ENCODE peak calls at places on chromosomes 7 and 10, in five cellular contexts. One of them, this sample, is unnamed.

GRCh38 chr7:114415054-114415997 is 711 bp downstream of the FOXP2 start:
- DNase-seq in MCF 10A: no peak
- DNase-seq in HFFc6: no peak
- DNase-seq in Peyer's patch: no peak
- DNase-seq in transverse colon: no peak
- DNase-seq in this sample: no peak

GRCh38 chr10:132703305-132704007 is 82.5 kb downstream of the NKX6-2 start:
- DNase-seq in transverse colon: no peak
- DNase-seq in Peyer's patch: no peak
- DNase-seq in HFFc6: no peak
- DNase-seq in MCF 10A: no peak
- DNase-seq in this sample: no peak

GRCh38 chr7:99923200-99923599 is 3.9 kb upstream of the TRIM4 start:
- DNase-seq in MCF 10A: no peak
- DNase-seq in transverse colon: no peak
- DNase-seq in Peyer's patch: no peak
- DNase-seq in HFFc6: no peak
- DNase-seq in this sample: no peak

GRCh38 chr7:84302949-84303348 is 108.4 kb upstream of the SEMA3A start:
- DNase-seq in transverse colon: no peak
- DNase-seq in Peyer's patch: no peak
- DNase-seq in MCF 10A: peak; percentile 51
- DNase-seq in HFFc6: no peak
- DNase-seq in this sample: no peak

GRCh38 chr7:149680316-149681025 is 92.9 kb downstream of the ZNF467 start:
- DNase-seq in MCF 10A: no peak
- DNase-seq in HFFc6: peak; percentile 46
- DNase-seq in Peyer's patch: no peak
- DNase-seq in transverse colon: no peak
- DNase-seq in this sample: no peak

GRCh38 chr7:76201732-76202665 is at the start of gene SRRM3:
- DNase-seq in Peyer's patch: peak; percentile 29
- DNase-seq in transverse colon: peak; percentile 74
- DNase-seq in MCF 10A: peak; percentile 60
- DNase-seq in HFFc6: peak; percentile 61
- DNase-seq in this sample: peak; percentile 89

GRCh38 chr7:101538596-101539459 is 90.3 kb downstream of the MYL10 start:
- DNase-seq in Peyer's patch: peak; percentile 37
- DNase-seq in HFFc6: peak; percentile 28
- DNase-seq in MCF 10A: peak; percentile 61
- DNase-seq in transverse colon: peak; percentile 62
- DNase-seq in this sample: peak; percentile 61

GRCh38 chr7:7185382-7185989 is 3.1 kb downstream of the C1GALT1 start:
- DNase-seq in HFFc6: no peak
- DNase-seq in Peyer's patch: no peak
- DNase-seq in MCF 10A: no peak
- DNase-seq in transverse colon: no peak
- DNase-seq in this sample: no peak

GRCh38 chr7:24898691-24899090 is 81.3 kb downstream of the OSBPL3 start:
- DNase-seq in HFFc6: peak; percentile 53
- DNase-seq in Peyer's patch: no peak
- DNase-seq in MCF 10A: no peak
- DNase-seq in transverse colon: no peak
- DNase-seq in this sample: no peak

GRCh38 chr10:60910543-60910942 is 33.4 kb downstream of the RHOBTB1 start:
- DNase-seq in HFFc6: no peak
- DNase-seq in Peyer's patch: no peak
- DNase-seq in transverse colon: no peak
- DNase-seq in MCF 10A: no peak
- DNase-seq in this sample: no peak

GRCh38 chr10:103736763-103737162 is 118.6 kb downstream of the SH3PXD2A start:
- DNase-seq in MCF 10A: peak; percentile 72
- DNase-seq in transverse colon: no peak
- DNase-seq in Peyer's patch: no peak
- DNase-seq in HFFc6: peak; percentile 13
- DNase-seq in this sample: no peak
- TF ChIP-seq CTCF in MCF 10A: no peak
- TF ChIP-seq CTCF in transverse colon: no peak
- TF ChIP-seq CTCF in Peyer's patch: no peak
- TF ChIP-seq CTCF in HFFc6: no peak
- TF ChIP-seq CTCF in this sample: no peak

GRCh38 chr7:43535810-43536585 is 46.9 kb upstream of the STK17A start:
- DNase-seq in MCF 10A: peak; percentile 82
- DNase-seq in HFFc6: peak; percentile 83
- DNase-seq in Peyer's patch: no peak
- DNase-seq in transverse colon: no peak
- DNase-seq in this sample: no peak

GRCh38 chr7:43536773-43537172 is 46.1 kb upstream of the STK17A start:
- DNase-seq in MCF 10A: no peak
- DNase-seq in transverse colon: no peak
- DNase-seq in Peyer's patch: no peak
- DNase-seq in HFFc6: no peak
- DNase-seq in this sample: no peak

GRCh38 chr7:43540463-43540862 is 42.4 kb upstream of the STK17A start:
- DNase-seq in HFFc6: no peak
- DNase-seq in Peyer's patch: no peak
- DNase-seq in transverse colon: no peak
- DNase-seq in MCF 10A: no peak
- DNase-seq in this sample: no peak

GRCh38 chr7:43538404-43538771 is 44.5 kb upstream of the STK17A start:
- DNase-seq in transverse colon: no peak
- DNase-seq in HFFc6: no peak
- DNase-seq in Peyer's patch: no peak
- DNase-seq in MCF 10A: no peak
- DNase-seq in this sample: no peak

DNA sequence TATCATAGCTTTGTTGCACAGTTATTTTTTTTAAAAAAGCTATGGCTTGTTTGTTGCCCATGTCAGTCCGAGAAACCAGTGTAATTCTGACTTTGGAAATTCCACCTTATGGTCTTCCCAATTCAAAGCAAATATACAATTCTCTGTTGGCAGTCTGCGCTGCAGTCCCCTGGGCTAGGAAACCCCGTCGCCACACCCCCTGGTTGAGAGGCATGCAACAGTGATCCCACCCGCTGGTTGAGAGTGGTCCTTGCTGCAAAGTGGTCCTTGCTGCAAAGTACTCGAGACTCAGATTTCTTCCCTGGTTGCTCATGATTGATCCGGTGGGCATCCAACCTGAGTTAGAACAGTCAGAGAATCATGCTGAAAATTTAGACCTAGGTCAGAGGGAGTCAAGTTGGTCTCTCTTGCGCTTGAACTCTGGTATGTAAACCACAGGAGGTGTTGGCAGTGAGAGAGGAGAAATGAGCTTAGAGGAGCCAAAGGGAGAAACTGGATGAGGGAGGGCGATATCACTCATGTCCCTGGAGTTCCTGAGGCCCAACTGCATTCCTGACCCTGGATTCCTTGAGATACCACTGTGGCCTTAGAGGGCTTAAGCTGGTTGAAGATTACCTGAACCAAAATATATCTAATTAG is 45.0 kb upstream of the STK17A start:
- DNase-seq in HFFc6: no peak
- DNase-seq in Peyer's patch: no peak
- DNase-seq in MCF 10A: no peak
- DNase-seq in transverse colon: no peak
- DNase-seq in this sample: no peak
- TF ChIP-seq CTCF in HFFc6: no peak
- TF ChIP-seq CTCF in Peyer's patch: no peak
- TF ChIP-seq CTCF in MCF 10A: no peak
- TF ChIP-seq CTCF in transverse colon: no peak
- TF ChIP-seq CTCF in this sample: no peak

DNA sequence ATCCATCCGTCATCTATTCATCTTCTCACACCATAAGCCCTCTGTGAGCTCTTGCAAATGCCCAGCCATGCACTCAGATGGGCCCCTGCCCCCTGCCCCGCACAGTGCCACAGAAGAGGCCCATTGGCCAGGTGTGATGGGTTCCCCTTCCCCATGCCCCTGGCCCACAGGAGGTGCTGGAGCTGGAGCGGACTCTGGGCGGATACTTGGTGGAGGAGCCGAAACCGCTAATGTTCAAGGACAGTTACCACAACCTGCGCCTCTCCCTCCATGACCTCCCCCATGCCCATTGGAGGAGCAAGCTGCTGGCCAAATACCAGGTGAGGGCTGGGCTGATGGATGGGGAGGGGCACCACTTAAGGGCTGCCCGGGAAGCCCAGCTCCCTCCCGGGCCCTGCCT is 23.4 kb upstream of the SLC29A3 start:
- DNase-seq in HFFc6: no peak
- DNase-seq in transverse colon: no peak
- DNase-seq in MCF 10A: no peak
- DNase-seq in Peyer's patch: no peak
- DNase-seq in this sample: no peak
- TF ChIP-seq CTCF in HFFc6: no peak
- TF ChIP-seq CTCF in transverse colon: no peak
- TF ChIP-seq CTCF in MCF 10A: no peak
- TF ChIP-seq CTCF in Peyer's patch: no peak
- TF ChIP-seq CTCF in this sample: no peak

DNA sequence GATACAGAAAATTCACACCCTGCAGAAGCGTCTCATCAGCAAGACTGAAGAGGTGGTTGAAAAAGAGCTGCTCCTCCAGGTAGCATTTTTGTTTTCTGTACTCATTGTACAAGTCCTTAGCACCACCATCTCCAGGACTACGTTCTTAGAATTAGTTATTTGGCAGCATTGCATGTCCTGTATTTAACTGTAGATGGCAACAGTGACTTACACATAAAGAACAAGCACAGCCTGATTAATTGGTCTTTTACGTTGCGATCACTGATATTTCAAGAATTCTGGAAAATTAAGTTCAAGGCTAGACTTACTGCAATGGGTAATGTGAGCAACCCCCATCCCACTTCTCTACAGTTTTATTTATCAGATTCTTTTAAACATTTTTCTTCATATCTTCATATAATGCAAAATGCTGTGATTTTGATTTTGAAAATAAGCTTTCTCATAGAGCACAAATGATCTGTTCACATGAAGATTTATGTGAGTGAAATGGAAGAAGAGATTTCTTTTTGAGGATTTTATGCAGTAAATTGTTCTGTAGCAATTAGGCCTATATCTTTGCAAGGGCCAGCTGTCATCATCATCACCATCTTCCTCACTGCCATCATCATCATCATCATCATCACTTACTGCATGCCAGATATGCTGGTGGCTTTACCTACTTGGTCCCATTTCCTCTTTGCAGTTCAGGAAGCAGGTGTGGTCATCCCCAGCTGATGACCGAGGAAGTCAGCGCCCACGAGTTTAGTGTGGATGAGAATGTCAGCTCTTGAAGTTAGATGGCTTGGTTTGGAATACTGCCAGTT is 53.3 kb downstream of the CFAP58 start:
- DNase-seq in HFFc6: peak; percentile 69
- DNase-seq in transverse colon: no peak
- DNase-seq in Peyer's patch: no peak
- DNase-seq in MCF 10A: peak; percentile 55
- DNase-seq in this sample: no peak
- TF ChIP-seq CTCF in HFFc6: peak; percentile 79
- TF ChIP-seq CTCF in transverse colon: no peak
- TF ChIP-seq CTCF in Peyer's patch: peak; percentile 29
- TF ChIP-seq CTCF in MCF 10A: peak; percentile 64
- TF ChIP-seq CTCF in this sample: no peak

DNA sequence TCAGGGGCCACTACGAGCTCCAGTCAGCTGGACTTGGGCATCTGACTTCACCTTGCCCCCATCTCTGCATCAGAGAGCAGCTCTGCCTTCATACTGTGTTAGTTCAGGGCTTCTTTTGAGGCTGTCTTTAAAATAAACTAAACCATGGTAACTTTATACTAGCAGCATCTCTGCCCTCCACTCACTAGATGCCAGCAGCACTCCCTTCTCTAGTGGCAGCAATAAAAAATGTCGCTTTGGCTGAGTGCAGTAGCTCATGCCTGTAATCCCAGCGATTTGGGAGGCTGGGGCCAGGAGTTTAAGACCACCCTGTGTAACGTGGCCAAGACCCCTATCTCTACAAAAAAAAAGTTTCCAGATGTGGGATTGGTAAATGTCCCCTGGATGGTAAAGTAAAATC is 584.4 kb downstream of the INHBA start:
- DNase-seq in Peyer's patch: no peak
- DNase-seq in HFFc6: no peak
- DNase-seq in MCF 10A: no peak
- DNase-seq in transverse colon: no peak
- DNase-seq in this sample: no peak
- TF ChIP-seq CTCF in Peyer's patch: no peak
- TF ChIP-seq CTCF in HFFc6: no peak
- TF ChIP-seq CTCF in MCF 10A: no peak
- TF ChIP-seq CTCF in transverse colon: no peak
- TF ChIP-seq CTCF in this sample: no peak

GRCh38 chr7:73596191-73597065 is 18.0 kb upstream of the TBL2 start:
- DNase-seq in transverse colon: no peak
- DNase-seq in MCF 10A: no peak
- DNase-seq in HFFc6: no peak
- DNase-seq in Peyer's patch: no peak
- DNase-seq in this sample: no peak
- TF ChIP-seq CTCF in transverse colon: no peak
- TF ChIP-seq CTCF in MCF 10A: no peak
- TF ChIP-seq CTCF in HFFc6: no peak
- TF ChIP-seq CTCF in Peyer's patch: no peak
- TF ChIP-seq CTCF in this sample: no peak

GRCh38 chr10:12679636-12680035 is 321.9 kb downstream of the CCDC3 start:
- DNase-seq in transverse colon: no peak
- DNase-seq in MCF 10A: no peak
- DNase-seq in HFFc6: no peak
- DNase-seq in Peyer's patch: no peak
- DNase-seq in this sample: no peak

GRCh38 chr10:12670004-12670403 is 320.7 kb downstream of the CAMK1D start:
- DNase-seq in MCF 10A: no peak
- DNase-seq in transverse colon: no peak
- DNase-seq in Peyer's patch: no peak
- DNase-seq in HFFc6: no peak
- DNase-seq in this sample: no peak

GRCh38 chr10:12675171-12675570 is 325.8 kb downstream of the CAMK1D start:
- DNase-seq in Peyer's patch: no peak
- DNase-seq in MCF 10A: no peak
- DNase-seq in transverse colon: no peak
- DNase-seq in HFFc6: no peak
- DNase-seq in this sample: no peak
- TF ChIP-seq CTCF in Peyer's patch: no peak
- TF ChIP-seq CTCF in MCF 10A: no peak
- TF ChIP-seq CTCF in transverse colon: no peak
- TF ChIP-seq CTCF in HFFc6: no peak
- TF ChIP-seq CTCF in this sample: no peak

DNA sequence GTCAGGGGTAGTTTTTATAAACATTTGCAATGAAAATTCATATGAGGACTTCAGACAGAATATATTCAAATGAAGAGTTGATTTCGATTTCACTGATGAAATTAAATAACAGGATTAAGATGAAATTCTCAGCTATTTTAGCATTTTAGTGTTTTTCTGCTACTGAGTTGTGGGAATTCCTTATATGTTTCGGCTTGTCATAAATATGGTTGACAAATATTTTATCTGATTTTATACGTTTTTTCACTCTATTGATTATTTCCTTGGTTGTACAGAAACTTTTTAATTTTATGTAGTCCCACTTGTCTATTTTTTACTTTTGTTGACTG is 14.6 kb upstream of the NME8 start:
- DNase-seq in HFFc6: no peak
- DNase-seq in MCF 10A: no peak
- DNase-seq in Peyer's patch: no peak
- DNase-seq in transverse colon: no peak
- DNase-seq in this sample: no peak
- TF ChIP-seq CTCF in HFFc6: no peak
- TF ChIP-seq CTCF in MCF 10A: peak; percentile 2
- TF ChIP-seq CTCF in Peyer's patch: no peak
- TF ChIP-seq CTCF in transverse colon: no peak
- TF ChIP-seq CTCF in this sample: peak; percentile 32

This sample was measured in natural killer cell.